ENCODE peak calls at places on chromosomes 16 and 17, in seven cellular contexts. L is upper lobe of right lung, D is thoracic aorta, U is H1, W is endothelial cell of umbilical vein, G is cardiac muscle cell, E is mammary epithelial cell. O is an unnamed sample.

GRCh38 chr17:17819561-17819995 is 17.2 kb downstream of the SREBF1 start:
- DNase-seq in L (peak), D (no peak), U (no peak), W (peak), G (no peak), E (peak), O (peak)

GRCh38 chr17:5583426-5584382 is 605 bp downstream of the NLRP1 start:
- DNase-seq in L (no peak), D (no peak), U (no peak), W (peak), G (no peak), E (no peak), O (no peak)

GRCh38 chr16:50509521-50510341 is 38.5 kb upstream of the NKD1 start:
- DNase-seq in L (no peak), D (no peak), U (peak), W (peak), G (peak), E (no peak), O (peak)

GRCh38 chr16:57413301-57413730 is 8.7 kb downstream of the CCL17 start:
- DNase-seq in L (no peak), D (no peak), U (no peak), W (no peak), G (no peak), E (no peak), O (no peak)

GRCh38 chr17:27207073-27207511 is 86.8 kb upstream of the WSB1 start:
- DNase-seq in L (no peak), D (no peak), U (no peak), W (peak), G (no peak), E (peak), O (peak)

GRCh38 chr16:84043486-84044107 is 1.0 kb upstream of the SLC38A8 start:
- DNase-seq in L (peak), D (no peak), U (no peak), W (peak), G (no peak), E (no peak), O (no peak)

GRCh38 chr16:11297492-11298142 is 16.5 kb upstream of the PRM1 start:
- DNase-seq in L (peak), D (peak), U (no peak), W (peak), G (peak), E (no peak), O (peak)

GRCh38 chr16:17515421-17516210 is 44.9 kb upstream of the XYLT1 start:
- DNase-seq in L (no peak), D (no peak), U (no peak), W (no peak), G (no peak), E (peak), O (no peak)

GRCh38 chr16:85504242-85504641 is 108.9 kb upstream of the GSE1 start:
- DNase-seq in L (no peak), D (no peak), U (no peak), W (no peak), G (no peak), E (no peak), O (no peak)

GRCh38 chr17:40632206-40632605 is 15.4 kb downstream of the SMARCE1 start:
- DNase-seq in L (no peak), D (no peak), U (no peak), W (no peak), G (no peak), E (no peak), O (no peak)

GRCh38 chr17:72445055-72445991 is 324.5 kb downstream of the SOX9 start:
- DNase-seq in L (peak), D (no peak), U (no peak), W (no peak), G (no peak), E (no peak), O (no peak)

GRCh38 chr16:76243620-76244019 is 33.6 kb upstream of the CNTNAP4 start:
- DNase-seq in L (no peak), D (no peak), U (no peak), W (no peak), G (no peak), E (no peak), O (no peak)

GRCh38 chr16:30473231-30474061 is 904 bp downstream of the ITGAL start:
- DNase-seq in L (peak), D (no peak), U (no peak), W (no peak), G (no peak), E (no peak), O (no peak)

GRCh38 chr16:89257281-89257731 is 39.8 kb downstream of the ZNF778 start:
- DNase-seq in L (no peak), D (no peak), U (no peak), W (peak), G (no peak), E (no peak), O (no peak)

GRCh38 chr16:64858076-64858475 is 263.8 kb downstream of the CDH11 start:
- DNase-seq in L (no peak), D (no peak), U (no peak), W (no peak), G (no peak), E (no peak), O (peak)

GRCh38 chr16:1553976-1554825 is 20.7 kb downstream of the TMEM204 start:
- DNase-seq in L (no peak), D (no peak), U (no peak), W (no peak), G (no peak), E (no peak), O (no peak)

GRCh38 chr16:2532494-2533141 is 1.4 kb upstream of the CEMP1 start:
- DNase-seq in L (peak), D (no peak), U (no peak), W (peak), G (peak), E (peak), O (peak)

GRCh38 chr17:68349157-68349556 is 57.9 kb downstream of the ARSG start:
- DNase-seq in L (no peak), D (no peak), U (no peak), W (no peak), G (no peak), E (no peak), O (no peak)

GRCh38 chr16:66516808-66517585 is 32.9 kb downstream of the TK2 start:
- DNase-seq in L (peak), D (peak), U (peak), W (peak), G (no peak), E (peak), O (peak)

GRCh38 chr17:57355090-57355859 is 99.0 kb downstream of the MSI2 start:
- DNase-seq in L (no peak), D (no peak), U (no peak), W (no peak), G (peak), E (no peak), O (no peak)

DNA sequence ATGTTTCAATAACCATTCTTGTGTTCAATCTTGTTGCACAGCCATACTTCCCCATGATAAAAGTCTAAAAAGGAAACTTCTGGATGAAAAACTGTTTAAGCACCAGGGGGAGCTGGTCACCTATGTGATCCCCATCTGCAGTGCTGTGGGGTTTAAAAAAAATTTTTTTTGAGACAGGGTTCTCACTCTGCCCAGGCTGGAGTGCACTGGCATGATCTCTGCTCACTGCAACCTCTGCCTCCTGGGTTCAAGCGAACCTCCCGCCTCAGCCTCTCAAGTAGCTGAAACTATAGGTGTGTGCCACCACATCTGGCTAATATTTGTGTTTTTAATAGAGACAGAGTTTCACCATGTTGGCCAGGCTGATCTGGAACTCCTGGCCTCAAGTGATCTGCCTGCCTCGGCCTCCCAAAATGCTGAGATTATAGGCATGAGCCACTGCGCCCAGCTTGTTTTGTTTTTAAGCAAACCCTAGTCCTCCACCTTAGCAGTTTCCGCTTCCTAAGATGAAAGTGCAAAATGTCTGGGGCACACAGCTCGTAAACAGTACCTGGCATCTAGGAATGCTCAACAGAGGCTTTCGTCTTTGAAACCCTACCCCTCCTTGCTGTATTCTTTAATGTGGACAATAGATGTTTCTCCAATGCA is 25.4 kb downstream of the DNAJA2 start:
- DNase-seq in L (no peak), D (no peak), U (no peak), W (peak), G (peak), E (peak), O (peak)
- TF ChIP-seq CTCF in L (peak), D (peak), U (peak), W (peak), G (peak), E (peak), O (peak)

GRCh38 chr17:41654908-41655607 is 30.7 kb upstream of the KRT17 start:
- DNase-seq in L (no peak), D (no peak), U (no peak), W (no peak), G (no peak), E (no peak), O (no peak)
- H3K27ac ChIP-seq in L (peak), D (no peak), U (no peak), W (no peak), G (no peak), E (peak), O (no peak)

DNA sequence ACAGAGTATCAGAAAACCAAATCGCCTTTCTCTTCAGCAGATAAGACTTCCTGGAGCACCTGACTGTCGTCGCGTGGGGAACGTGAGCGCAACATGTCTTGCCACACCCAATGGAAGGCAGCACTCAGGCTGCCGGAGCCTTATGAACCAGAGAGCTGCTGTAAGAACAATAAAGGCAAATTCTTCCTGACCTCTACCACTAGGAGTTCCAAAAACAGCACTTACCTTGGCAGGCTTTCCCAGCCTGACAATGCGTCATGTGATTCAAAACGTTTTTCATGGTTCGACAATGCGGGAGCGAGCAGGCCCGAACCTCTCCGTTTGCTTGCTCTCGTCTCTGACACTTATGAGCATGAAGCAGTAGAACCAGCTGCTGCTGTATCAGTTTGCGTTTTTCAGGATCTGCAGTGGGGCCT is 75.8 kb upstream of the TRAP1 start:
- DNase-seq in L (no peak), D (peak), U (no peak), W (peak), G (peak), E (no peak), O (no peak)
- H3K4me3 ChIP-seq in L (no peak), D (peak), U (no peak), W (no peak), G (no peak), E (no peak), O (no peak)

GRCh38 chr16:87635541-87636049 is 33.3 kb downstream of the JPH3 start:
- DNase-seq in L (peak), D (no peak), U (no peak), W (peak), G (peak), E (peak), O (peak)
- TF ChIP-seq CTCF in L (peak), D (peak), U (peak), W (peak), G (peak), E (peak), O (peak)

DNA sequence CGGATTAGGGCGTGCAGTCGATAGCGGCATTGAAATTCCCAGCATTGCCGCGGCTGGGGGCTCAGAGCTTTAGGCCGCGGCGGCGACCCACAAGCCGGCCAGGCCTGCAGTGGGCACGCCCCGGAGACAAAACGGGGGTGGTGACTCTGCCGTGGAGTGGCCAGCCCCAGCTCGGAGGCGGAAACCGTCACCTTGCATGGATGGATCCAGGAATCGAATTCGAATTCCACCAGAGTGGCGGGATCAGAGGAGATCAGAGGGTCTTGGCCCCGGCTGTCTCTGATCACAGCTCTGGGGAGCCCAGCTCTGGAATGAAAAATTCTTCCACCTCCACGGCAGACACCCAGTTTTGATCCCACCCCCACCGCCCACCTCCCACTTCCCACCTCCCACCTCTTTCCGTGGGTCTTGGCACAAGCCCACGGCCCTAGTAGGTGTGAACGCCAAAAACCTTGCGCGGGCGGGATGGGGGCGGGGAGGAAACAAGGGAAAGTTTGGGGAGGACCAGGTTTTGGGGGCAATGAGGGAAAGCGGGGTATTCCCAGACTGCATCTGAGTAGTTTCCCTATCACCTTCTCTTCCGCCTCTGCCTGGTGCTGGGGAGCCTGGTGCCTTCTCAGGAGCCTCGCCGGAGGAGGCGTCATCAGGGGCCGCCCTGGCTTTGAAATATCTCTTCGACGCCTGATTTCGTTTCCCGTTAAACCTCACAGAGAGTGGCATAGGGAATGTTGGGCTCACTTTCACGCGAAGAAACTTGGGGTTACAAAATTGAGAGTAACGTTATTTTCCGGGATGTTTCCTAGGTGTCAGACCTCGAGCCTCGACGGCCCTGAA is 1.4 kb upstream of the IRX3 start:
- DNase-seq in L (peak), D (no peak), U (no peak), W (no peak), G (peak), E (no peak), O (no peak)
- H3K27ac ChIP-seq in L (peak), D (no peak), U (no peak), W (no peak), G (peak), E (no peak), O (no peak)

O was measured in brain microvascular endothelial cell.